ENCODE peak calls at places on chromosome 4, in ten cellular contexts. One of them, this sample, is unnamed.

GRCh38 chr4:39526810-39527295 is 386 bp downstream of the UGDH start:
- DNase-seq in epithelial cell of esophagus: no peak
- DNase-seq in endothelial cell: no peak
- DNase-seq in omental fat pad: no peak
- DNase-seq in neural progenitor cell: peak; percentile 29
- DNase-seq in AG09309: no peak
- DNase-seq in H9: no peak
- DNase-seq in right atrium auricular region: no peak
- DNase-seq in GM20000: no peak
- DNase-seq in cardiac fibroblast: no peak
- DNase-seq in this sample: peak; percentile 47

GRCh38 chr4:44150091-44150576 is 298.5 kb downstream of the KCTD8 start:
- DNase-seq in right atrium auricular region: no peak
- DNase-seq in epithelial cell of esophagus: peak; percentile 73
- DNase-seq in GM20000: no peak
- DNase-seq in endothelial cell: no peak
- DNase-seq in cardiac fibroblast: peak; percentile 73
- DNase-seq in omental fat pad: no peak
- DNase-seq in AG09309: no peak
- DNase-seq in neural progenitor cell: no peak
- DNase-seq in H9: no peak
- DNase-seq in this sample: no peak

GRCh38 chr4:46124773-46125172 is 919 bp upstream of the GABRG1 start:
- DNase-seq in H9: peak; percentile 65
- DNase-seq in right atrium auricular region: no peak
- DNase-seq in endothelial cell: no peak
- DNase-seq in neural progenitor cell: peak; percentile 95
- DNase-seq in omental fat pad: no peak
- DNase-seq in epithelial cell of esophagus: no peak
- DNase-seq in AG09309: no peak
- DNase-seq in cardiac fibroblast: no peak
- DNase-seq in GM20000: no peak
- DNase-seq in this sample: no peak

GRCh38 chr4:27397886-27398285 is 537.2 kb downstream of the STIM2 start:
- DNase-seq in omental fat pad: no peak
- DNase-seq in epithelial cell of esophagus: peak; percentile 39
- DNase-seq in AG09309: peak; percentile 86
- DNase-seq in GM20000: no peak
- DNase-seq in endothelial cell: no peak
- DNase-seq in right atrium auricular region: no peak
- DNase-seq in cardiac fibroblast: peak; percentile 54
- DNase-seq in neural progenitor cell: no peak
- DNase-seq in H9: no peak
- DNase-seq in this sample: no peak

GRCh38 chr4:101274888-101275752 is 72.2 kb downstream of the PPP3CA start:
- DNase-seq in AG09309: no peak
- DNase-seq in right atrium auricular region: no peak
- DNase-seq in H9: no peak
- DNase-seq in omental fat pad: no peak
- DNase-seq in cardiac fibroblast: no peak
- DNase-seq in neural progenitor cell: no peak
- DNase-seq in endothelial cell: no peak
- DNase-seq in GM20000: no peak
- DNase-seq in epithelial cell of esophagus: no peak
- DNase-seq in this sample: no peak

GRCh38 chr4:5890063-5890727 is 2.7 kb downstream of the CRMP1 start:
- DNase-seq in H9: peak; percentile 97
- DNase-seq in cardiac fibroblast: no peak
- DNase-seq in AG09309: no peak
- DNase-seq in endothelial cell: peak; percentile 71
- DNase-seq in epithelial cell of esophagus: no peak
- DNase-seq in GM20000: peak; percentile 49
- DNase-seq in right atrium auricular region: no peak
- DNase-seq in neural progenitor cell: peak; percentile 96
- DNase-seq in omental fat pad: no peak
- DNase-seq in this sample: no peak

GRCh38 chr4:148030486-148030885 is 298.6 kb downstream of the ARHGAP10 start:
- DNase-seq in H9: no peak
- DNase-seq in AG09309: peak; percentile 65
- DNase-seq in endothelial cell: no peak
- DNase-seq in omental fat pad: no peak
- DNase-seq in epithelial cell of esophagus: peak; percentile 25
- DNase-seq in right atrium auricular region: no peak
- DNase-seq in GM20000: no peak
- DNase-seq in neural progenitor cell: no peak
- DNase-seq in cardiac fibroblast: peak; percentile 75
- DNase-seq in this sample: no peak

GRCh38 chr4:52095374-52095773 is 44.3 kb downstream of the SPATA18 start:
- DNase-seq in omental fat pad: no peak
- DNase-seq in cardiac fibroblast: no peak
- DNase-seq in neural progenitor cell: no peak
- DNase-seq in GM20000: no peak
- DNase-seq in endothelial cell: no peak
- DNase-seq in epithelial cell of esophagus: no peak
- DNase-seq in H9: no peak
- DNase-seq in right atrium auricular region: no peak
- DNase-seq in AG09309: no peak
- DNase-seq in this sample: no peak

GRCh38 chr4:114136067-114136466 is 156.6 kb upstream of the ARSJ start:
- DNase-seq in right atrium auricular region: no peak
- DNase-seq in H9: no peak
- DNase-seq in cardiac fibroblast: peak; percentile 5
- DNase-seq in AG09309: no peak
- DNase-seq in GM20000: no peak
- DNase-seq in omental fat pad: no peak
- DNase-seq in epithelial cell of esophagus: no peak
- DNase-seq in neural progenitor cell: no peak
- DNase-seq in endothelial cell: no peak
- DNase-seq in this sample: no peak

GRCh38 chr4:7323461-7323871 is 111.3 kb downstream of the PSAPL1 start:
- DNase-seq in right atrium auricular region: no peak
- DNase-seq in omental fat pad: no peak
- DNase-seq in H9: no peak
- DNase-seq in GM20000: no peak
- DNase-seq in neural progenitor cell: no peak
- DNase-seq in AG09309: no peak
- DNase-seq in endothelial cell: no peak
- DNase-seq in cardiac fibroblast: no peak
- DNase-seq in epithelial cell of esophagus: no peak
- DNase-seq in this sample: no peak

DNA sequence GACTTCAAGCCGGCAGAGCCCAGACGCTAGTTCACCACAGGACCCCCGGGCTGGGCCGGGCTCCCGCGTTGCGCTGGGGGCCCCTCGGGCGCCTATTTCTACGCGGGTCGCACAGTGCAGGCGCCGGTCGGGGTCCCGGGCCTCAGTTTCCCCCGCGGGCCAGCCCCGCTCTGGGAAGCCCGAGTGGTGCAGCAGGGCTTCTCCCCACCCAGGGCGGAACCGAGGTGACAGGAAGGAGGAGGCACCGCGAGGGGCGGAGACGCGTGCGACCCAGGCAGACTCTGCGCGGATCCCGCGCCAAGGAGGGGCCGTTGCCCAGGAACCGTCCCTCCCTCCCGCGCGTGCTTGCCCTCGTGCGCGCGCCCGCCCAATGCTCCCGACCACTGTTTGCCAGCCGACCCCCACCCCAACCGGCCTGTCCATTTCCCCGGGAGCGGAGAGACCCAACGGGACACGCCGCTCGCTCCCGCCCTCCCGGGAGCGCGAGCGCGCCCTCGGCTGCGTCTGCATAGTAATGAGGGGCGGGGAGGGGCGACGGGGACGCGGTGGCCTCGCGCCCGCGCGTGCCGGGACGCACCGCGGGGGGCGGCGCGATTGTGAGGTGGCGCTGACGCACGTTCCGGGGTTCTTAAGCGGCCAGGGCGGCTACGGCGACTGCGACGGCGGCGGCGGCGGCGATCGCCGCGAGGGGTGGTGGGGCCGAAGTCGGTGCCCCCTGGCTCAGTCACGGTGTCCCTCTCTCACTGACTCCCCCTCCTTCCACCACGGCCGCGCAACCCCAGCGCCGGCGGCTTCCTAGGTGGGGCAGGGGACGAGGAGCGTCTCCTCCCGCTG is at the start of gene CPEB2:
- DNase-seq in AG09309: peak; percentile 79
- DNase-seq in cardiac fibroblast: peak; percentile 94
- DNase-seq in H9: peak; percentile 92
- DNase-seq in omental fat pad: peak; percentile 58
- DNase-seq in endothelial cell: peak; percentile 96
- DNase-seq in neural progenitor cell: peak; percentile 94
- DNase-seq in GM20000: peak; percentile 94
- DNase-seq in epithelial cell of esophagus: peak; percentile 93
- DNase-seq in right atrium auricular region: peak; percentile 96
- DNase-seq in this sample: peak; percentile 91
- TF ChIP-seq CTCF in AG09309: no peak
- TF ChIP-seq CTCF in cardiac fibroblast: no peak
- TF ChIP-seq CTCF in H9: no peak
- TF ChIP-seq CTCF in omental fat pad: no peak
- TF ChIP-seq CTCF in endothelial cell: no peak
- TF ChIP-seq CTCF in neural progenitor cell: no peak
- TF ChIP-seq CTCF in GM20000: no peak
- TF ChIP-seq CTCF in epithelial cell of esophagus: no peak
- TF ChIP-seq CTCF in right atrium auricular region: no peak
- TF ChIP-seq CTCF in this sample: no peak

GRCh38 chr4:29128810-29129209 is 1591.4 kb upstream of the PCDH7 start:
- DNase-seq in H9: no peak
- DNase-seq in GM20000: no peak
- DNase-seq in AG09309: no peak
- DNase-seq in omental fat pad: no peak
- DNase-seq in endothelial cell: no peak
- DNase-seq in cardiac fibroblast: no peak
- DNase-seq in neural progenitor cell: no peak
- DNase-seq in epithelial cell of esophagus: no peak
- DNase-seq in right atrium auricular region: no peak
- DNase-seq in this sample: no peak

DNA sequence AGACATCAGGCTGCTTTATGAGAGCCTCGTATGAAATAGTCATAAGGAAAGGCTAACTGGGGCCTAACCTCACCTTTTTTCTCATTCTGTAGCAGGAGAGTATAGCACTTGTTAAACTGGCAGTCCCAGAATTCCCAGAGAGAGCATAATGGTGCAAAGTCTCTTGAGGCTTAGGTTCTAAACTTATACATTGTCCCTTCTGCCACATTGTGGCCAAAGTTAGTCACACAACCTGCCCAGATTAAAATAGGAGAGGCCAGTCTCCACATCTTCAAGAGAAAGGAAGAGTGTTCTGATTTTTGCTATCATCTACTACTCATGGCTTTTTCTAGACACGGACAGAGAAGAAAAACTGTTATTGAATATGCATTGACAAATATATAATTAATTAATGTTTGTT is 1588.9 kb upstream of the PCDH7 start:
- DNase-seq in AG09309: no peak
- DNase-seq in right atrium auricular region: no peak
- DNase-seq in endothelial cell: no peak
- DNase-seq in GM20000: no peak
- DNase-seq in omental fat pad: no peak
- DNase-seq in epithelial cell of esophagus: peak; percentile 3
- DNase-seq in cardiac fibroblast: no peak
- DNase-seq in H9: no peak
- DNase-seq in neural progenitor cell: peak; percentile 16
- DNase-seq in this sample: no peak
- TF ChIP-seq CTCF in AG09309: no peak
- TF ChIP-seq CTCF in right atrium auricular region: no peak
- TF ChIP-seq CTCF in endothelial cell: no peak
- TF ChIP-seq CTCF in GM20000: no peak
- TF ChIP-seq CTCF in omental fat pad: no peak
- TF ChIP-seq CTCF in epithelial cell of esophagus: peak; percentile 4
- TF ChIP-seq CTCF in cardiac fibroblast: no peak
- TF ChIP-seq CTCF in H9: no peak
- TF ChIP-seq CTCF in neural progenitor cell: peak; percentile 31
- TF ChIP-seq CTCF in this sample: no peak

DNA sequence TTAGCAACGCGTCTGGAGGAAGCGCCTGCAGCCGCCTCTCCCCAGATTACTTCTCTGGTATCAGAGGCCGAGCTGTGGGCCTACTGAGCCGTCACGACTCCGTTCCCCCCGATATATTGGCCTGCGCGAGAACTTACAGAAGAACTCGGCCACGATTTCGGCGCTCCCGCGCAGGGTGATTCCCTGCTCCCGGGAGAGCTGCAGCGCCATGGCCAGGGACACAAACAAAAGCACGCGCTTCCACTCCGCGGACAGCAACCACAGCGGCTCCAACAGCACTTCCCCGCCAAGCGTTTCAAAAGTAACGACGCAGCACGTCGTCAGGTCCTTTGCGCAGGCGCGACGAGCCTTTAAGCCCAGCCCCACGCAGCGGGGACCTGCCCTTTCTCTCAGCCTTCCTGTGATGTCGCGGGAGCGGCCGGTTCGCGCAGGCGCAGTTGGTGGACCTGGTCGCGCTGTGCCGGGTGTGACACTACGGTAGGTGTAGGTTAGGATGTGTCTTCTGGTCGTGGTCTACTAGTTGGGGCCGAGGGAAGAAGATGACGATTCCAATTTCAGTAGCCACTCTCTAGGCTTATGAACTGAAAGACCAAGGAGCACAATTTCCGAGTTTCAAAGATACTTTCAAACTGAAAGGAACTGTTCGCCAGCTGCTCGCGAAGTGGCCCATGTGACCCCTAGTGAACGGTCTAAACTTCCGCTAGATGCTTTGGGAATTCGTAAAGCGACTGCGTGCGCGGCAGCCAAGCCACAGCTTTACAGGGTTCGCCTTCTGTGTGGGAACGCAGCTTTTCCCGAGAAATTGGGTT is at the start of gene MAD2L1:
- DNase-seq in neural progenitor cell: peak; percentile 99
- DNase-seq in omental fat pad: peak; percentile 92
- DNase-seq in AG09309: peak; percentile 91
- DNase-seq in GM20000: peak; percentile 90
- DNase-seq in right atrium auricular region: peak; percentile 99
- DNase-seq in H9: peak; percentile 98
- DNase-seq in cardiac fibroblast: peak; percentile 99
- DNase-seq in endothelial cell: peak; percentile 99
- DNase-seq in epithelial cell of esophagus: peak; percentile 99
- DNase-seq in this sample: peak; percentile 97
- TF ChIP-seq CTCF in neural progenitor cell: no peak
- TF ChIP-seq CTCF in omental fat pad: no peak
- TF ChIP-seq CTCF in AG09309: no peak
- TF ChIP-seq CTCF in GM20000: no peak
- TF ChIP-seq CTCF in right atrium auricular region: no peak
- TF ChIP-seq CTCF in H9: no peak
- TF ChIP-seq CTCF in cardiac fibroblast: no peak
- TF ChIP-seq CTCF in endothelial cell: no peak
- TF ChIP-seq CTCF in epithelial cell of esophagus: no peak
- TF ChIP-seq CTCF in this sample: no peak

GRCh38 chr4:109334596-109335105 is 32.2 kb upstream of the COL25A1 start:
- DNase-seq in GM20000: no peak
- DNase-seq in AG09309: no peak
- DNase-seq in H9: no peak
- DNase-seq in endothelial cell: no peak
- DNase-seq in cardiac fibroblast: no peak
- DNase-seq in neural progenitor cell: no peak
- DNase-seq in epithelial cell of esophagus: no peak
- DNase-seq in omental fat pad: no peak
- DNase-seq in right atrium auricular region: no peak
- DNase-seq in this sample: no peak

GRCh38 chr4:109334129-109334528 is 31.7 kb upstream of the COL25A1 start:
- DNase-seq in right atrium auricular region: no peak
- DNase-seq in cardiac fibroblast: no peak
- DNase-seq in epithelial cell of esophagus: no peak
- DNase-seq in AG09309: no peak
- DNase-seq in H9: no peak
- DNase-seq in omental fat pad: no peak
- DNase-seq in endothelial cell: no peak
- DNase-seq in neural progenitor cell: no peak
- DNase-seq in GM20000: no peak
- DNase-seq in this sample: no peak

GRCh38 chr4:109332926-109333464 is 30.5 kb upstream of the COL25A1 start:
- DNase-seq in epithelial cell of esophagus: no peak
- DNase-seq in endothelial cell: peak; percentile 56
- DNase-seq in cardiac fibroblast: peak; percentile 2
- DNase-seq in right atrium auricular region: no peak
- DNase-seq in neural progenitor cell: peak; percentile 56
- DNase-seq in omental fat pad: no peak
- DNase-seq in H9: peak; percentile 71
- DNase-seq in AG09309: no peak
- DNase-seq in GM20000: no peak
- DNase-seq in this sample: no peak
- TF ChIP-seq CTCF in epithelial cell of esophagus: no peak
- TF ChIP-seq CTCF in endothelial cell: peak; percentile 43
- TF ChIP-seq CTCF in cardiac fibroblast: peak; percentile 37
- TF ChIP-seq CTCF in right atrium auricular region: peak; percentile 17
- TF ChIP-seq CTCF in neural progenitor cell: peak; percentile 65
- TF ChIP-seq CTCF in omental fat pad: no peak
- TF ChIP-seq CTCF in H9: peak; percentile 85
- TF ChIP-seq CTCF in AG09309: peak; percentile 43
- TF ChIP-seq CTCF in GM20000: no peak
- TF ChIP-seq CTCF in this sample: peak; percentile 33